ENCODE peak calls at places on chromosomes 13 and 19, in six cellular contexts. C, X, Y, N, Q and U are unnamed samples.

GRCh38 chr19:32613008-32613407 is 32.0 kb downstream of the PDCD5 start:
- DNase-seq in C (no peak), X (no peak), Y (no peak), N (no peak), Q (no peak), U (no peak)

GRCh38 chr13:97199451-97199850 is 22.7 kb upstream of the MBNL2 start:
- DNase-seq in C (no peak), X (no peak), Y (no peak), N (no peak), Q (no peak), U (no peak)

GRCh38 chr19:15378529-15379082 is 981 bp downstream of the AKAP8 start:
- DNase-seq in C (peak; percentile 70), X (no peak), Y (peak; percentile 29), N (peak; percentile 56), Q (peak; percentile 18), U (no peak)

GRCh38 chr13:67140006-67140405 is 90.1 kb downstream of the PCDH9 start:
- DNase-seq in C (no peak), X (no peak), Y (no peak), N (no peak), Q (no peak), U (no peak)

GRCh38 chr13:82747948-82748347 is 1134.3 kb downstream of the SLITRK1 start:
- DNase-seq in C (no peak), X (no peak), Y (peak; percentile 47), N (no peak), Q (no peak), U (peak; percentile 4)

GRCh38 chr19:45130888-45131615 is 29.7 kb downstream of the NKPD1 start:
- DNase-seq in C (no peak), X (no peak), Y (no peak), N (no peak), Q (peak; percentile 54), U (no peak)

GRCh38 chr13:97068146-97068545 is 73.9 kb upstream of the OXGR1 start:
- DNase-seq in C (no peak), X (no peak), Y (no peak), N (no peak), Q (no peak), U (no peak)

GRCh38 chr19:49894879-49895565 is 1.7 kb downstream of the IL4I1 start:
- DNase-seq in C (no peak), X (no peak), Y (no peak), N (no peak), Q (no peak), U (no peak)

GRCh38 chr19:35587326-35587725 is 1.4 kb downstream of the PMIS2 start:
- DNase-seq in C (no peak), X (no peak), Y (no peak), N (no peak), Q (no peak), U (peak; percentile 11)

GRCh38 chr19:35590875-35591274 is 4.9 kb downstream of the PMIS2 start:
- DNase-seq in C (no peak), X (no peak), Y (no peak), N (no peak), Q (no peak), U (no peak)

GRCh38 chr19:35596366-35596999 is 10.5 kb downstream of the PMIS2 start:
- DNase-seq in C (no peak), X (no peak), Y (peak; percentile 8), N (no peak), Q (peak; percentile 82), U (no peak)

GRCh38 chr19:35595928-35596327 is 10.0 kb downstream of the PMIS2 start:
- DNase-seq in C (no peak), X (no peak), Y (no peak), N (no peak), Q (no peak), U (no peak)

DNA sequence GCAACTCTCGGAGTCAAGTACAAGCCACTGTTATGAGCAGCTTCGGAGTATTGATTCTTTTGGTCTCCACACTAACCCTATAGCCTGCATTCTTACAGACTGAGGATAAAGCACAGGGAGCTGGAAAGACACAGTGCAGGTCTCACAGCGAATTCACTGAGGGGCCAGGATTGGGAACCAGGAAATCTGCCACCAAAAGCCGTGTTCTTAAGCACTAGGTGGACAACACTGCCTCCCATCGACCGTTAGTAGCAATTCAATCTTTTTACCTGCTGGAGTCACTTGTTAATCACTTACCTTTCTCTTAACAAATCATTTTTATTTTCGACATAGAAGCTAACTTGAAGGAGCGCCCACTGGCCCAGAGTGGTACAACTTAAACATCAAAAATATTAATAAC is 6.3 kb downstream of the PMIS2 start:
- DNase-seq in C (no peak), X (no peak), Y (no peak), N (no peak), Q (peak; percentile 62), U (no peak)
- TF ChIP-seq CTCF in C (peak; percentile 45), X (peak; percentile 50), Y (peak; percentile 68), N (peak; percentile 40), Q (peak; percentile 50), U (peak; percentile 29)

GRCh38 chr13:28837111-28837510 is 17.0 kb downstream of the MTUS2 start:
- DNase-seq in C (no peak), X (no peak), Y (no peak), N (no peak), Q (no peak), U (no peak)

GRCh38 chr13:28826368-28826767 is 6.2 kb downstream of the MTUS2 start:
- DNase-seq in C (no peak), X (no peak), Y (no peak), N (no peak), Q (no peak), U (no peak)

GRCh38 chr13:28830580-28830979 is 10.4 kb downstream of the MTUS2 start:
- DNase-seq in C (no peak), X (no peak), Y (no peak), N (no peak), Q (no peak), U (no peak)

GRCh38 chr13:28831117-28831516 is 11.0 kb downstream of the MTUS2 start:
- DNase-seq in C (no peak), X (no peak), Y (no peak), N (no peak), Q (no peak), U (no peak)
- TF ChIP-seq CTCF in C (no peak), X (no peak), Y (no peak), N (no peak), Q (no peak), U (no peak)

GRCh38 chr19:19213822-19214558 is 2.2 kb downstream of the NCAN start:
- DNase-seq in C (no peak), X (peak; percentile 77), Y (no peak), N (no peak), Q (no peak), U (no peak)

GRCh38 chr19:19218911-19219310 is 7.2 kb downstream of the NCAN start:
- DNase-seq in C (no peak), X (peak; percentile 78), Y (no peak), N (no peak), Q (no peak), U (no peak)

GRCh38 chr19:19214892-19215291 is 3.1 kb downstream of the NCAN start:
- DNase-seq in C (no peak), X (peak; percentile 88), Y (peak; percentile 25), N (peak; percentile 88), Q (no peak), U (peak; percentile 13)

GRCh38 chr19:19215792-19216191 is 4.0 kb downstream of the NCAN start:
- DNase-seq in C (no peak), X (no peak), Y (no peak), N (no peak), Q (no peak), U (no peak)

DNA sequence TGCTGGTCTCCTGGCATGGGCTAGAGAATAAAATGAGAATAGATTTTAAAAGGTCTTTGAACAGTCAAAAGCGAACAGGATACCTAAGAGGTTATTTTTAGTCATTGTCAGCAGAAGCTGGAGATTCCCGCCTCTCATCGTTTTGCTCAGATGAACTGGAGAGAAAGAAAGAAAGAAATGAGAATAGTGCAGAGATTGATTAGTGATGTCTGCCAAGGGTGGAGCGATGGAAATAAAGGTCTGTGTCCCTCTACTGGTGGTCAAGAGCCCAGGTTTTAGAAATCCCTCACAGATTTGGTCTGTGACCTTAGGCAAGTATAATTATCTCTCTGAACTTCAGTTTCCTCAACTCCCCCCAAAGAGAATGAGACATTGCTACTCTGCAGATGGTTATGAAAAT is 5.4 kb downstream of the NCAN start:
- DNase-seq in C (no peak), X (no peak), Y (peak; percentile 44), N (no peak), Q (peak; percentile 21), U (no peak)
- TF ChIP-seq CTCF in C (no peak), X (no peak), Y (peak; percentile 20), N (no peak), Q (no peak), U (no peak)

GRCh38 chr13:28138012-28138755 is at the start of gene PAN3:
- DNase-seq in C (peak; percentile 96), X (peak; percentile 98), Y (peak; percentile 87), N (peak; percentile 90), Q (peak; percentile 55), U (peak; percentile 80)
- TF ChIP-seq CTCF in C (peak; percentile 31), X (no peak), Y (no peak), N (no peak), Q (no peak), U (peak; percentile 6)

GRCh38 chr19:28726533-28726932 is 486.4 kb downstream of the UQCRFS1 start:
- DNase-seq in C (no peak), X (no peak), Y (no peak), N (no peak), Q (no peak), U (no peak)

GRCh38 chr19:28731113-28731512 is 481.8 kb downstream of the UQCRFS1 start:
- DNase-seq in C (no peak), X (no peak), Y (no peak), N (no peak), Q (no peak), U (no peak)

GRCh38 chr19:28727835-28728159 is 485.2 kb downstream of the UQCRFS1 start:
- DNase-seq in C (no peak), X (no peak), Y (no peak), N (no peak), Q (no peak), U (no peak)

GRCh38 chr19:28731577-28731976 is 481.4 kb downstream of the UQCRFS1 start:
- DNase-seq in C (no peak), X (no peak), Y (no peak), N (no peak), Q (no peak), U (no peak)

DNA sequence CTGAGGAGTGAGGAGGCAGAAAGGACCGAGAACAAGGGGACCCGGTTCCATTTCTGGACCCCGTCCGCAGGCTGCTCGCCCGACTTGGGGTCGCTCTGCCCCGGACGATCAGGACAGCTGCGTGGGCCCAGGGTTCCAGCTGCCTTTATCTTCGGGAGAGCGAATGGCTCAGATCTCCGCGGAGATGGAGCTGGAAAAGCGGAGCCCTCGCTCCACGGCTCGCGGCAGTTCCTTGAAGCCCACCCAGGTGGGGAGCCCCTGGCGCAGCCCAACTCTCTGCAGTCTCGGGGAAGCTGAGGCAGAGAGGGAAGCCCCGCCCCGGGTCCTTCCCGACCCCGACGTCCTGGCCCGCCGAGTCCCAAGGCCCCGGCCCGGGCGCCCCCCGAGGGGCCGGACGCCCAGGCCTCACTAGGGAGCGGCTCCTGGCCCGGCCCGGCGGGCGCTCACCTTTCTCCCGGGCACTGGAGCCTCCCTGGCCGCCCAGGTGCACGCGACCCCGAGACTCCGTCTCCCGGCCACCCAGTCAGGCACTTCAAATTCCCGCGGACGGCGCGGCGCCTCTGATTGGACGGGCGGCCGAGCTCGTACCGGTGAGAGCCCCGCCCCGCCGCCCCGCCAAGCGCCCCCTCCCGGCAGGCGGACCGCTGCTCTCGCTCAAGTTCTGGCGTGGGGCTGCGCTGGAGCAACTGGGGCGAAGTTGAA is 485.7 kb downstream of the UQCRFS1 start:
- DNase-seq in C (no peak), X (no peak), Y (no peak), N (no peak), Q (no peak), U (peak; percentile 8)
- TF ChIP-seq CTCF in C (peak; percentile 21), X (no peak), Y (peak; percentile 13), N (no peak), Q (no peak), U (peak; percentile 60)